ENCODE peak calls at places on chromosomes 12 and 14, in six cellular contexts. Z is HCT116, W is epithelial cell of esophagus, I is adrenal gland, J is mesothelial cell of epicardium, G is endothelial cell. F is an unnamed sample.

GRCh38 chr14:61025239-61026223 is 44.5 kb downstream of the SLC38A6 start:
- DNase-seq in W (peak), G (peak), J (no peak), I (peak), Z (peak), F (peak)

GRCh38 chr14:99029150-99029915 is 242.7 kb downstream of the BCL11B start:
- DNase-seq in I (no peak), Z (no peak), G (no peak), W (no peak), J (no peak), F (no peak)

GRCh38 chr14:101962503-101962874 is 1.9 kb upstream of the DYNC1H1 start:
- DNase-seq in W (peak), Z (peak), I (peak), J (peak), G (no peak), F (peak)

GRCh38 chr12:130838951-130839769 is at the start of gene STX2:
- DNase-seq in I (peak), G (peak), W (peak), J (peak), Z (peak), F (peak)

GRCh38 chr12:96516472-96517417 is 27.4 kb downstream of the CFAP54 start:
- DNase-seq in Z (peak), I (peak), J (peak), W (peak), G (peak), F (peak)

GRCh38 chr12:85866929-85867776 is 6.9 kb upstream of the NTS start:
- DNase-seq in I (peak), J (no peak), W (peak), Z (peak), G (peak), F (no peak)

GRCh38 chr12:120666577-120667390 is 20.2 kb upstream of the MLEC start:
- DNase-seq in W (no peak), Z (no peak), I (no peak), G (no peak), J (no peak), F (no peak)

GRCh38 chr12:26126340-26127284 is 1.8 kb upstream of the BHLHE41 start:
- DNase-seq in W (peak), I (peak), Z (no peak), J (peak), G (peak), F (peak)

GRCh38 chr14:75334191-75335051 is 55.8 kb downstream of the FOS start:
- DNase-seq in G (no peak), Z (no peak), J (no peak), W (no peak), I (peak), F (no peak)

GRCh38 chr14:36504805-36505192 is 15.2 kb downstream of the NKX2-1 start:
- DNase-seq in I (no peak), G (no peak), J (no peak), W (no peak), Z (no peak), F (no peak)

GRCh38 chr14:50562841-50563240 is 2.9 kb downstream of the ATL1 start:
- DNase-seq in I (no peak), Z (no peak), W (no peak), G (no peak), J (no peak), F (no peak)

GRCh38 chr12:3724096-3724805 is 28.7 kb downstream of the CRACR2A start:
- DNase-seq in I (no peak), W (no peak), G (no peak), J (peak), Z (no peak), F (peak)

GRCh38 chr12:108609535-108610335 is 11.9 kb upstream of the TMEM119 start:
- DNase-seq in I (peak), W (no peak), G (no peak), Z (no peak), J (peak), F (peak)

GRCh38 chr14:35689000-35689460 is 120.1 kb downstream of the RALGAPA1 start:
- DNase-seq in Z (no peak), G (no peak), I (no peak), W (no peak), J (no peak), F (no peak)

GRCh38 chr12:112473056-112473455 is 54.3 kb downstream of the PTPN11 start:
- DNase-seq in Z (no peak), J (no peak), I (no peak), G (no peak), W (peak), F (no peak)

GRCh38 chr12:105595440-105595839 is 264.9 kb downstream of the C12orf75 start:
- DNase-seq in G (no peak), Z (no peak), J (no peak), W (no peak), I (no peak), F (no peak)

GRCh38 chr12:63706336-63706735 is 38.0 kb upstream of the DPY19L2 start:
- DNase-seq in J (no peak), Z (no peak), G (no peak), I (no peak), W (no peak), F (no peak)

GRCh38 chr12:91974541-91974940 is 171.1 kb downstream of the BTG1 start:
- DNase-seq in I (no peak), G (no peak), Z (no peak), W (no peak), J (no peak), F (no peak)

GRCh38 chr14:93128785-93129459 is 13.2 kb upstream of the ITPK1 start:
- DNase-seq in J (no peak), I (no peak), Z (no peak), W (no peak), G (no peak), F (no peak)

GRCh38 chr12:44154128-44154527 is 318.2 kb downstream of the TMEM117 start:
- DNase-seq in Z (no peak), W (no peak), J (no peak), G (no peak), I (no peak), F (no peak)

GRCh38 chr12:49330631-49331359 is 6.2 kb downstream of the C1QL4 start:
- DNase-seq in Z (no peak), J (no peak), G (no peak), W (no peak), I (no peak), F (no peak)

GRCh38 chr12:64610660-64611429 is 550 bp downstream of the RASSF3 start:
- DNase-seq in J (peak), Z (no peak), I (peak), G (peak), W (peak), F (peak)

GRCh38 chr12:107126688-107127481 is 33.5 kb upstream of the CRY1 start:
- DNase-seq in J (no peak), Z (peak), W (peak), G (no peak), I (no peak), F (no peak)

GRCh38 chr12:93080994-93081809 is 152.1 kb upstream of the EEA1 start:
- DNase-seq in Z (no peak), J (no peak), W (no peak), I (no peak), G (no peak), F (no peak)

GRCh38 chr12:129719426-129719825 is 184.4 kb downstream of the TMEM132D start:
- DNase-seq in Z (no peak), J (no peak), W (no peak), I (no peak), G (no peak), F (no peak)

GRCh38 chr12:116152268-116152667 is 125.2 kb downstream of the MED13L start:
- DNase-seq in I (no peak), J (no peak), W (peak), G (no peak), Z (no peak), F (no peak)

GRCh38 chr14:64542839-64543207 is 2.3 kb downstream of the HSPA2 start:
- DNase-seq in G (no peak), W (no peak), J (no peak), I (no peak), Z (no peak), F (no peak)

GRCh38 chr14:71339650-71340415 is 432.6 kb downstream of the PCNX1 start:
- DNase-seq in J (no peak), W (no peak), Z (no peak), G (no peak), I (no peak), F (no peak)

GRCh38 chr14:101109981-101110728 is 206.6 kb upstream of the RTL1 start:
- DNase-seq in Z (no peak), G (no peak), J (peak), I (peak), W (no peak), F (peak)

GRCh38 chr14:56333361-56334279 is 215.4 kb downstream of the PELI2 start:
- DNase-seq in I (no peak), W (peak), J (no peak), G (no peak), Z (no peak), F (no peak)

GRCh38 chr12:9135903-9136310 is 20.2 kb upstream of the A2M start:
- DNase-seq in G (no peak), W (no peak), J (no peak), Z (no peak), I (no peak), F (no peak)

GRCh38 chr12:9133243-9133938 is 17.7 kb upstream of the A2M start:
- DNase-seq in Z (no peak), I (no peak), J (no peak), W (no peak), G (no peak), F (no peak)

GRCh38 chr12:9132008-9132535 is 16.4 kb upstream of the A2M start:
- DNase-seq in Z (no peak), I (no peak), J (no peak), G (no peak), W (peak), F (no peak)

GRCh38 chr12:9130244-9130643 is 14.5 kb upstream of the A2M start:
- DNase-seq in Z (no peak), I (no peak), G (no peak), W (no peak), J (no peak), F (no peak)

DNA sequence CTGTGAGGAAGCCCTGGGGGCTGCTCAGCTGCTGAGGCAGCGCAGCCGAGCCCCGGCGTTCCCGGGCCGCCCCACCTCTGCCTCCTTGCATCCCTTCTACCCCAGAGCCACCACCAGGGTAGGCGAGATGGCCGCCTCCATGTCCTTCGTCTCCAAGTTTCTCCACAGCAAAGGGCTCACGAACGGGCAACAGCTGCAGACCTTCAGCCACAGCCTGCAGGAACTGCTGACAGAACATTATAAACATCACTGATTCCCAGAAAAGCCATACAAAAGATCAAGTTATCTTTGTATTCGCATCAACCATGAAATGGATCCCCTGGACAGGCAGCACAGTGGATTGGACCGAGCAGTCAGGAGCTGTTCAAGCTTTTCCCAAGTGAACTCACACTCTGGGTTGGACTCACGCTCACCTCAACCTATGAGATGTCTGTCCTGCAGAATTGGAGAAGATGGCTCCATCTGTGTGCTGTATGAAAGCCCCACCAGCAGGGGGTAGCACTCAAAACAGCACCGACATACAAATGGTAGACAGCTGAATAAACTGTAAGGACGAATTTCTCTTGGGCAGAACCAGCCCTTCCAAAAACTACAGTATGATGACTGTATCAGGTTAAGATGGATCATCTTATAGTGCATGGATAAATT is 19.4 kb upstream of the A2M start:
- DNase-seq in W (peak), J (no peak), Z (peak), G (no peak), I (no peak), F (no peak)
- TF ChIP-seq CTCF in W (peak), J (peak), Z (peak), G (peak), I (no peak), F (no peak)

GRCh38 chr12:100215209-100215608 is 14.6 kb downstream of the ACTR6 start:
- DNase-seq in G (no peak), I (no peak), W (no peak), J (no peak), Z (no peak), F (no peak)

GRCh38 chr12:100211698-100212097 is 11.1 kb downstream of the ACTR6 start:
- DNase-seq in Z (no peak), W (no peak), G (no peak), I (no peak), J (no peak), F (no peak)

GRCh38 chr12:100216337-100216736 is 15.7 kb downstream of the ACTR6 start:
- DNase-seq in Z (no peak), G (no peak), J (no peak), W (no peak), I (no peak), F (no peak)

GRCh38 chr12:100214518-100214917 is 13.9 kb downstream of the ACTR6 start:
- DNase-seq in Z (no peak), W (no peak), I (no peak), G (no peak), J (no peak), F (no peak)

GRCh38 chr12:100213016-100213891 is 12.6 kb downstream of the ACTR6 start:
- DNase-seq in G (no peak), I (no peak), W (no peak), J (no peak), Z (no peak), F (no peak)
- TF ChIP-seq CTCF in G (no peak), I (no peak), W (no peak), J (no peak), Z (no peak), F (no peak)

GRCh38 chr12:53482626-53483165 is 16.6 kb downstream of the MAP3K12 start:
- DNase-seq in I (peak), G (no peak), Z (no peak), J (no peak), W (no peak), F (no peak)

GRCh38 chr12:53483225-53483978 is 15.9 kb downstream of the MAP3K12 start:
- DNase-seq in W (no peak), J (no peak), I (peak), G (no peak), Z (no peak), F (no peak)

GRCh38 chr12:53480425-53481107 is 18.7 kb downstream of the MAP3K12 start:
- DNase-seq in J (no peak), I (no peak), W (no peak), Z (no peak), G (no peak), F (no peak)

GRCh38 chr12:53481108-53481442 is 18.2 kb downstream of the MAP3K12 start:
- DNase-seq in I (peak), W (no peak), J (no peak), G (no peak), Z (no peak), F (no peak)

DNA sequence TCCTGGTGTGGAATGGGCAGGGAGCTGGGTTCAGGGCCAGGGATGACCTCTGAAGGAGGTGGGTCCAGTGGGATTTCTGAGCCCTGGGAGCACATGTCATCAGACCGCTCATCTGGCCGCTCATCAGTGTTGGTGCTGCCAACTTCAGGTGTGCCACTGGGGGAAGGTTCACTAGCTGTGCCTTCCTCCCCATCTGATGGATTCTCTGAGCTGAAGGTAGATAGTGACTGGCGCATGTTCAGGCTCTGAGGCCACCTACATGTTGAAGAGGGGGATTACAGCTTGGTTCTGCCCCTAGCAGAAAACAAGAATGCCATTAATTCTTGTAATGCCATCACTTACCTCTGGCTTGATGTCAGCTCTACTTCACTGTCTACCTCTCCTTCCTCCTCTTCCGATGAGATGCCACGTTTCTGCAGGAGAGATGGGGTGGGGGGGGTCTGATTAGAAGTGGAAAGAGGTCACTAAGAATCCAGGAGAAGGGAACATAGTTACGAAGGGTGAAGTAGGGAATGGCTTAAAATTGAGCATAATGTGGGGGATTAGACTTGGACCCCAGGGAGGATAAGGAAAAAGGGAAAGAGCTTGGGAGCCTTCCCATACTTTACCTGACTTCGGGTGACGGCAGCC is 17.2 kb downstream of the MAP3K12 start:
- DNase-seq in W (peak), J (no peak), G (no peak), I (no peak), Z (no peak), F (no peak)
- TF ChIP-seq CTCF in W (peak), J (peak), G (peak), I (no peak), Z (peak), F (peak)

GRCh38 chr12:55446334-55446733 is 2.5 kb downstream of the OR6C2 start:
- DNase-seq in G (no peak), W (peak), Z (no peak), J (no peak), I (no peak), F (no peak)
- TF ChIP-seq CTCF in G (no peak), W (peak), Z (no peak), J (no peak), I (no peak), F (no peak)